ENCODE peak calls at places on chromosomes 2 and 18, in nine cellular contexts. A, J, H, Z, Q, V, D, W and U are unnamed samples.

GRCh38 chr2:234770081-234770506 is 181.7 kb upstream of the SH3BP4 start:
- DNase-seq in D (no peak), H (peak), W (no peak), J (no peak), Q (no peak), A (no peak), Z (no peak), V (peak), U (no peak)

GRCh38 chr2:723761-724160 is 46.6 kb upstream of the TMEM18 start:
- DNase-seq in Z (no peak), A (no peak), J (no peak), D (no peak), V (no peak), H (no peak), W (no peak), Q (no peak), U (no peak)

GRCh38 chr2:20221939-20222768 is 2.8 kb downstream of the SDC1 start:
- DNase-seq in H (no peak), J (no peak), D (no peak), A (no peak), V (no peak), W (no peak), Z (no peak), Q (no peak), U (no peak)

GRCh38 chr2:226838758-226839555 is 3.1 kb downstream of the RHBDD1 start:
- DNase-seq in Q (no peak), Z (no peak), D (no peak), V (no peak), A (no peak), H (no peak), W (no peak), J (no peak), U (no peak)

GRCh38 chr2:12381543-12382323 is 335.0 kb upstream of the TRIB2 start:
- DNase-seq in V (peak), A (no peak), W (no peak), H (no peak), D (no peak), Z (no peak), Q (no peak), J (no peak), U (no peak)

GRCh38 chr18:55321268-55322175 is 266.5 kb downstream of the TCF4 start:
- DNase-seq in V (peak), D (no peak), H (peak), A (no peak), W (peak), Z (peak), Q (no peak), J (peak), U (peak)

GRCh38 chr2:176827269-176827668 is 385.3 kb upstream of the HNRNPA3 start:
- DNase-seq in J (no peak), D (no peak), A (no peak), Z (no peak), W (no peak), V (no peak), Q (no peak), H (no peak), U (no peak)

GRCh38 chr2:99659874-99660273 is 170.1 kb upstream of the REV1 start:
- DNase-seq in H (peak), D (no peak), Q (no peak), A (no peak), W (no peak), V (peak), J (no peak), Z (no peak), U (no peak)

GRCh38 chr2:156319811-156320490 is 12.6 kb downstream of the NR4A2 start:
- DNase-seq in V (peak), Q (no peak), J (no peak), H (no peak), A (no peak), Z (peak), D (no peak), W (no peak), U (no peak)

DNA sequence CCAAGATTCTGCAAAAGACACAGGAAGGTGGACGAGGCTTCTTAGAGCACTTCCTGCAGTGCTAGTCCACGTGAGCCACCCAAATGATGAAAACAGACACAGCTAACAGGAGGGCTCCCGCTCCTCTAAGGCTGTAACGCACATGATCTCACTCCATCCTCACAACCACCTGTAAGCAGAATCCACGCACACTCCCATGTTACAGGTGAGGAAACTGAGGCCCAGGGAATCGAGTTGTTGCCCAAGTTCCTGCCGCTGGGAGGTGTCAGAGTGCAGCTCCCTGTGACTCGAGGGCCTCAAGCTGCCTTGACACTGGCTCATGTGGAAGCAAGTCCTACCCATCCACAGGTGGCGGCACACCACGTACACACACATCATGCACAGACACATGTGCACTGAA is 4.4 kb downstream of the DNMT3A start:
- DNase-seq in W (no peak), D (no peak), A (no peak), V (no peak), H (no peak), J (no peak), Q (no peak), Z (no peak), U (no peak)
- TF ChIP-seq CTCF in W (no peak), D (no peak), A (no peak), V (no peak), H (no peak), J (no peak), Q (no peak), Z (no peak), U (no peak)

GRCh38 chr2:187594801-187595200 is 40.6 kb upstream of the TFPI start:
- DNase-seq in H (peak), D (no peak), V (peak), J (no peak), Q (no peak), Z (no peak), W (no peak), A (no peak), U (no peak)
- TF ChIP-seq CTCF in H (no peak), D (peak), V (peak), J (peak), Q (no peak), Z (no peak), W (no peak), A (no peak), U (no peak)

DNA sequence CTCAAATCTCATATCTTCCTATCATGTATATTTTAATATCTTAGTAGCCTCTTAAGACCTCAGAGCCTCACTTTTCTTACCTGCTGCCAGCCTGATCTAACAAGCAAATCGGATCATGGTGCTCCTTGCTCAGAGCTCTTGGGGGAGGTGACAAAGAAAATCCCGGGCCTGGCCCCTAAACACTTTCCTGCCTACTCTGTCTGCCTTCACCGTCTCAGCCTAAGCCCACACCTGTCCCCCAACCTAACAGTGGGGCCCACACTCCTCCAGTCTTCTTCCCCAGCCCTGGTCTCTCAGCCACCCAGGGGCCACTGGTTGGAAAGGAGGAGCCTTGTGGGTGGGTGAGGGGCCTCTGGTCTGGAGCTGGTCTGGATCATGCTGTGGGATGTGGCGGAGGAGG is 207.3 kb downstream of the HAUS1 start:
- DNase-seq in H (no peak), W (no peak), D (no peak), V (no peak), J (no peak), Z (no peak), A (no peak), Q (no peak), U (no peak)
- TF ChIP-seq CTCF in H (no peak), W (no peak), D (no peak), V (no peak), J (no peak), Z (no peak), A (no peak), Q (no peak), U (no peak)

GRCh38 chr18:33159151-33159550 is 281.4 kb downstream of the CCDC178 start:
- DNase-seq in H (no peak), A (no peak), Q (no peak), W (no peak), V (no peak), Z (no peak), J (no peak), D (no peak), U (no peak)
- TF ChIP-seq CTCF in H (no peak), A (no peak), Q (no peak), W (no peak), V (no peak), Z (no peak), J (no peak), D (no peak), U (no peak)

GRCh38 chr2:146701183-146701582 is 1143.6 kb upstream of the ACVR2A start:
- DNase-seq in W (no peak), Z (no peak), Q (no peak), J (no peak), V (no peak), D (no peak), H (no peak), A (no peak), U (no peak)
- TF ChIP-seq CTCF in W (peak), Z (no peak), Q (no peak), J (no peak), V (no peak), D (no peak), H (no peak), A (no peak), U (no peak)

DNA sequence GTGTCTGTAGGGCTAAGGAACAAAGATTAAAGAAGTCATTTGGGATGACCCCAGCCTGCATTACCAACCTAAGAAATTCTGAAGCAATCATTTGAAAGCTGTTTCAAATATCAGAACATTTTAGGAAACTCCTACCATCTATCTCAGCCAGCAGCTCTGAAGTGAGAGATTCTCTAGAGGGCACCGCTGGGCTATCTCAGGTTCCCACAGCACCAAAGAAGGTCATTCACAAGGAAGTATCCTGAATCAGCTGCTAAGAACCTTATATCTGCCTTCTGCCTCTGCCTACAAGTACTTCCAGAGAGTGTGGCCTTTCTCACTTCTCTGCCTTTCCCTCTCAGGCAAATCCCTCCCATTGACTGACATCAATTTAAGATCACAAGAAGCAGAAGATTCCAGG is 13.4 kb upstream of the EVA1A start:
- DNase-seq in A (no peak), Z (no peak), D (no peak), Q (no peak), W (no peak), H (no peak), V (peak), J (no peak), U (no peak)
- TF ChIP-seq CTCF in A (no peak), Z (no peak), D (peak), Q (no peak), W (no peak), H (no peak), V (peak), J (no peak), U (no peak)

GRCh38 chr2:191620144-191620543 is 57.8 kb upstream of the NABP1 start:
- DNase-seq in V (peak), D (peak), W (no peak), Z (no peak), Q (no peak), H (peak), J (no peak), A (no peak), U (no peak)
- TF ChIP-seq CTCF in V (no peak), D (no peak), W (no peak), Z (no peak), Q (no peak), H (no peak), J (no peak), A (no peak), U (no peak)

GRCh38 chr2:179876266-179876665 is 14.9 kb upstream of the ZNF385B start:
- DNase-seq in J (no peak), H (no peak), A (no peak), Z (no peak), Q (no peak), W (no peak), D (no peak), V (no peak), U (no peak)
- TF ChIP-seq CTCF in J (no peak), H (peak), A (no peak), Z (no peak), Q (no peak), W (no peak), D (no peak), V (no peak), U (no peak)